ENCODE peak calls at places on chromosome 2, in five cellular contexts. U is body of pancreas, Y is fibroblast of pulmonary artery, T is cardiac fibroblast, E is PC-9. B is an unnamed sample.
A peak's percentile ranks its signal among the peaks of the same experiment; 100 is the strongest.

GRCh38 chr2:33762636-33763035 is 163.5 kb upstream of the FAM98A start:
- DNase-seq in Y (no peak), E (no peak), T (no peak), U (no peak), B (no peak)

GRCh38 chr2:157875720-157876065 is 437 bp downstream of the ACVR1 start:
- DNase-seq in T (no peak), Y (no peak), U (peak; percentile 65), E (no peak), B (peak; percentile 71)

GRCh38 chr2:124035001-124035400 is 9.9 kb downstream of the CNTNAP5 start:
- DNase-seq in E (no peak), T (peak; percentile 5), U (no peak), Y (no peak), B (no peak)

GRCh38 chr2:102286041-102286440 is 25.3 kb upstream of the IL1RL1 start:
- DNase-seq in U (no peak), T (no peak), E (peak; percentile 5), Y (peak; percentile 42), B (no peak)

GRCh38 chr2:46801731-46802664 is 113.6 kb downstream of the MCFD2 start:
- DNase-seq in E (peak; percentile 44), U (no peak), Y (no peak), T (peak; percentile 54), B (no peak)

GRCh38 chr2:79219383-79219988 is 59.9 kb upstream of the REG3A start:
- DNase-seq in E (peak; percentile 5), T (peak; percentile 68), Y (peak; percentile 50), U (peak; percentile 74), B (peak; percentile 29)

GRCh38 chr2:230885467-230886130 is 20.9 kb downstream of the ITM2C start:
- DNase-seq in Y (peak; percentile 67), E (no peak), T (peak; percentile 34), U (no peak), B (no peak)

GRCh38 chr2:17835511-17835910 is 19.3 kb downstream of the MSGN1 start:
- DNase-seq in Y (no peak), T (no peak), U (no peak), E (no peak), B (no peak)

GRCh38 chr2:213046431-213046830 is 105.0 kb downstream of the IKZF2 start:
- DNase-seq in E (no peak), T (no peak), U (no peak), Y (no peak), B (no peak)

GRCh38 chr2:207483066-207483465 is 46.7 kb upstream of the CREB1 start:
- DNase-seq in E (no peak), T (peak; percentile 32), U (no peak), Y (no peak), B (no peak)

GRCh38 chr2:239950144-239950920 is 74.8 kb downstream of the NDUFA10 start:
- DNase-seq in E (no peak), Y (no peak), T (no peak), U (no peak), B (no peak)

GRCh38 chr2:238163494-238164198 is 4.9 kb downstream of the ERFE start:
- DNase-seq in E (no peak), Y (no peak), U (no peak), T (no peak), B (no peak)

GRCh38 chr2:172375247-172375646 is 52.1 kb upstream of the ITGA6 start:
- DNase-seq in T (no peak), U (no peak), Y (no peak), E (no peak), B (no peak)

GRCh38 chr2:240200230-240201051 is 60.0 kb upstream of the OTOS start:
- DNase-seq in E (no peak), Y (peak; percentile 53), T (no peak), U (no peak), B (no peak)

GRCh38 chr2:26938399-26938798 is 32.0 kb upstream of the MAPRE3 start:
- DNase-seq in T (no peak), E (no peak), Y (no peak), U (no peak), B (no peak)

GRCh38 chr2:15092691-15093090 is 460.2 kb downstream of the LRATD1 start:
- DNase-seq in U (no peak), E (no peak), T (no peak), Y (no peak), B (no peak)

GRCh38 chr2:62054916-62055315 is 141.0 kb upstream of the B3GNT2 start:
- DNase-seq in Y (no peak), U (no peak), T (no peak), E (no peak), B (no peak)

GRCh38 chr2:121470917-121471316 is 59.8 kb upstream of the RNU4ATAC start:
- DNase-seq in E (no peak), U (no peak), Y (no peak), T (no peak), B (no peak)

GRCh38 chr2:220499281-220499680 is 871.9 kb downstream of the SLC4A3 start:
- DNase-seq in T (peak; percentile 54), Y (peak; percentile 52), U (no peak), E (peak; percentile 41), B (no peak)

GRCh38 chr2:47360937-47361336 is 42.0 kb upstream of the MSH2 start:
- DNase-seq in U (no peak), E (no peak), T (peak; percentile 83), Y (no peak), B (peak; percentile 62)

GRCh38 chr2:130883520-130883919 is 46.8 kb downstream of the ARHGEF4 start:
- DNase-seq in E (no peak), U (no peak), Y (no peak), T (no peak), B (no peak)

GRCh38 chr2:28681216-28681981 is 70.2 kb upstream of the PPP1CB start:
- DNase-seq in T (peak; percentile 86), Y (peak; percentile 84), U (no peak), E (no peak), B (no peak)

GRCh38 chr2:32647180-32647651 is 19.4 kb downstream of the TTC27 start:
- DNase-seq in E (no peak), T (peak; percentile 91), U (no peak), Y (peak; percentile 95), B (no peak)

GRCh38 chr2:216777637-216778273 is 82.1 kb downstream of the TNP1 start:
- DNase-seq in Y (peak; percentile 55), U (peak; percentile 15), T (peak; percentile 73), E (peak; percentile 21), B (no peak)

GRCh38 chr2:43486604-43487003 is 109.2 kb downstream of the THADA start:
- DNase-seq in Y (no peak), U (no peak), E (no peak), T (peak; percentile 60), B (no peak)

GRCh38 chr2:165202230-165202629 is 1.6 kb downstream of the SCN3A start:
- DNase-seq in T (no peak), U (no peak), E (no peak), Y (no peak), B (no peak)

GRCh38 chr2:178858896-178859628 is 51.8 kb upstream of the TTN start:
- DNase-seq in E (no peak), T (no peak), U (no peak), Y (no peak), B (no peak)

GRCh38 chr2:178863856-178864620 is 56.8 kb upstream of the TTN start:
- DNase-seq in E (no peak), U (peak; percentile 29), Y (peak; percentile 46), T (peak; percentile 78), B (no peak)

GRCh38 chr2:178859760-178860159 is 52.5 kb upstream of the TTN start:
- DNase-seq in T (no peak), U (no peak), Y (no peak), E (no peak), B (no peak)

GRCh38 chr2:178863130-178863855 is 56.1 kb upstream of the TTN start:
- DNase-seq in E (no peak), T (no peak), U (no peak), Y (no peak), B (no peak)

GRCh38 chr2:178860551-178860950 is 53.3 kb upstream of the TTN start:
- DNase-seq in Y (peak; percentile 67), U (peak; percentile 40), T (peak; percentile 77), E (no peak), B (no peak)
- TF ChIP-seq CTCF in Y (peak; percentile 30), U (peak; percentile 38), T (peak; percentile 58), E (no peak), B (no peak)

DNA sequence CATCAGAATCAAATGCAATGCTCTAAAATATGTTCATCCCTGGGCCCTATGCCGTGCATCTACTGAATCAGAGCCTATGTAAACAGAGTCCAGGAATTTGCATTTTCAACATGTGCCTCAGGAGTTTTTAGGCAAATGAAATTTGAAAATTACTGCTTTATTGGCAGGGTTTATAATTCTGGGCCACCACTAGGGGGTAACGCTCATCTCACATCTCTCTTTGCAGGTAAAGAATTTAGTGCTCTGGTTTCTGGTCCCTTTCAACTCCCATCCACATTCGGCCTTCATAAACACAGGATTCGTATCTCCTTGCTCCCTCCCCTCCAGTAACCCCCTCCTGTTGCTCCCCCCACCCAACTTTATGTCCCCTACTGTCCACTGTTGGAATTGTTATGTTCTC is 49.3 kb downstream of the LYPD6B start:
- DNase-seq in U (no peak), Y (no peak), E (no peak), T (no peak), B (no peak)
- TF ChIP-seq CTCF in U (peak; percentile 53), Y (peak; percentile 30), E (peak; percentile 49), T (no peak), B (peak; percentile 37)

GRCh38 chr2:235676536-235676799 is 182.6 kb downstream of the AGAP1 start:
- DNase-seq in E (no peak), U (no peak), Y (no peak), T (no peak), B (no peak)

GRCh38 chr2:235674116-235674515 is 180.3 kb downstream of the AGAP1 start:
- DNase-seq in U (no peak), T (no peak), E (no peak), Y (no peak), B (no peak)

GRCh38 chr2:235674812-235675211 is 181.0 kb downstream of the AGAP1 start:
- DNase-seq in T (no peak), U (no peak), Y (no peak), E (no peak), B (no peak)

GRCh38 chr2:235677276-235677788 is 183.5 kb downstream of the AGAP1 start:
- DNase-seq in E (no peak), U (no peak), Y (peak; percentile 46), T (peak; percentile 46), B (no peak)

DNA sequence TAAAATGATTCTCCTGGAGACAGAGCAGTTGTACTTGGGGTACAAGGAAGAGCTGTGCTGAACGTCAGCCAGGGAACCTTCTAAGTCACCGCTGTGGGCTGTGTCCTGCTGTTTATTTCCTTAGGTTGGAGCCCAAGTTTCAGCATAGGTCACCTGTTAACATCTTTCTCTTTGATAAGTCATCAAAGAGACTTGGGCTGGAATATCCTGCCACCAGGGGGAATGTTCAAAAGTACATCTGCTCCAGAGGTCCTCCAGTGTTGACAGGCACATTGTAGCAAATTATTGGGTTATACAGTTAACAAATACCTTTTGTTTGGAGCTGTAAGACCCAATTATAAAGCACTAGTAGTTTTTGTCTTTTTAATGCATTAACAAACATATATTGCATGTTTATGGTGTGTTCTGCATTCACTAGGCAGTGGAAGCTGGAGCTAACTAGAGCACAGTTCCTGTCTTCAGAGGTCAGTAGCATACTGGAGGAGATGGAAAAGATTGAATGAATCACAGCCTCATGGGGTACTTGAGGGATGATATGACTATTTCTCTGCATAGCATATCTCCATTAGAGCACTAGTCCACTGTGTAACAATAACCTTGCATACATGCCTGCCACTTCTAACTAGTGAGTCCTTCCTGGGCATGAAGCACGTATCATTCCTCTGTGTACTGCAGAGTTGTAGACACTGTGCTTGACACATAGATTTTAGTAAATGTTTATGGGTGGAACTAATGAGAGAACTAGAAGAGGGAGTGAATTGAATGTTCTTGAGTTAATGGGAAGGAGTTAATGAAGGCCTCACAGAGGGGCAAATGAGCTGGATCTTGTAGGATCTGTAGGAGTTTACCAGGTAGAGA is 182.1 kb downstream of the AGAP1 start:
- DNase-seq in T (peak; percentile 65), Y (no peak), E (no peak), U (no peak), B (no peak)
- TF ChIP-seq CTCF in T (peak; percentile 6), Y (peak; percentile 5), E (peak; percentile 56), U (no peak), B (no peak)

GRCh38 chr2:38076250-38076709 is 329 bp upstream of the CYP1B1 start:
- DNase-seq in E (no peak), T (peak; percentile 88), U (peak; percentile 63), Y (peak; percentile 82), B (peak; percentile 64)
- TF ChIP-seq CTCF in E (no peak), T (peak; percentile 40), U (peak; percentile 37), Y (peak; percentile 31), B (peak; percentile 23)